ENCODE peak calls at places on chromosomes 6 and 20, in five cellular contexts. I, B, C, D and Y are unnamed samples.

GRCh38 chr6:29602564-29603361 is 17.8 kb downstream of the OR2H2 start:
- ATAC-seq in I (no peak), B (peak; percentile 36), C (no peak), D (no peak), Y (no peak)

GRCh38 chr20:46060301-46060881 is 29.4 kb downstream of the NCOA5 start:
- ATAC-seq in I (no peak), B (no peak), C (no peak), D (no peak), Y (peak; percentile 23)

GRCh38 chr6:46184114-46184513 is 13.3 kb upstream of the ENPP5 start:
- ATAC-seq in I (no peak), B (no peak), C (no peak), D (no peak), Y (no peak)

GRCh38 chr6:56021943-56022342 is 146.6 kb upstream of the BMP5 start:
- ATAC-seq in I (no peak), B (no peak), C (no peak), D (no peak), Y (no peak)

GRCh38 chr20:62368303-62368628 is 1.2 kb upstream of the LAMA5 start:
- ATAC-seq in I (no peak), B (no peak), C (no peak), D (no peak), Y (no peak)

GRCh38 chr6:144566868-144567615 is 281.9 kb downstream of the UTRN start:
- ATAC-seq in I (no peak), B (peak; percentile 77), C (peak; percentile 77), D (no peak), Y (no peak)

GRCh38 chr20:3925899-3926638 is 36.9 kb downstream of the PANK2 start:
- ATAC-seq in I (no peak), B (no peak), C (no peak), D (no peak), Y (no peak)

GRCh38 chr20:50295762-50296449 is 105.3 kb downstream of the CEBPB start:
- ATAC-seq in I (no peak), B (no peak), C (no peak), D (no peak), Y (no peak)

GRCh38 chr6:157164972-157165371 is 158.3 kb downstream of the TMEM242 start:
- ATAC-seq in I (no peak), B (no peak), C (no peak), D (no peak), Y (no peak)